ENCODE peak calls at places on chromosomes 1 and 21, in six cellular contexts. One of them, this sample, is unnamed.

GRCh38 chr1:7609311-7609994 is 161.6 kb upstream of the VAMP3 start:
- DNase-seq in aorta: peak
- DNase-seq in heart right ventricle: no peak
- DNase-seq in Caco-2: no peak
- DNase-seq in progenitor cell of endocrine pancreas: no peak
- DNase-seq in GM13976: no peak
- DNase-seq in this sample: no peak

GRCh38 chr1:196088551-196088950 is 519.7 kb downstream of the KCNT2 start:
- DNase-seq in aorta: no peak
- DNase-seq in progenitor cell of endocrine pancreas: no peak
- DNase-seq in Caco-2: no peak
- DNase-seq in heart right ventricle: no peak
- DNase-seq in GM13976: no peak
- DNase-seq in this sample: no peak

GRCh38 chr1:59198565-59198964 is 98.3 kb upstream of the FGGY start:
- DNase-seq in progenitor cell of endocrine pancreas: no peak
- DNase-seq in heart right ventricle: no peak
- DNase-seq in Caco-2: no peak
- DNase-seq in GM13976: no peak
- DNase-seq in aorta: no peak
- DNase-seq in this sample: peak

GRCh38 chr1:25716320-25716719 is 83.7 kb upstream of the SELENON start:
- DNase-seq in progenitor cell of endocrine pancreas: no peak
- DNase-seq in aorta: no peak
- DNase-seq in heart right ventricle: no peak
- DNase-seq in Caco-2: no peak
- DNase-seq in GM13976: no peak
- DNase-seq in this sample: no peak

GRCh38 chr1:79899914-79900313 is 893.4 kb upstream of the ADGRL4 start:
- DNase-seq in Caco-2: no peak
- DNase-seq in heart right ventricle: no peak
- DNase-seq in GM13976: no peak
- DNase-seq in progenitor cell of endocrine pancreas: no peak
- DNase-seq in aorta: no peak
- DNase-seq in this sample: peak

GRCh38 chr1:86507935-86508582 is 38.8 kb upstream of the CLCA4 start:
- DNase-seq in Caco-2: no peak
- DNase-seq in progenitor cell of endocrine pancreas: no peak
- DNase-seq in heart right ventricle: no peak
- DNase-seq in aorta: no peak
- DNase-seq in GM13976: no peak
- DNase-seq in this sample: peak

GRCh38 chr1:183279835-183280234 is 93.8 kb downstream of the LAMC2 start:
- DNase-seq in heart right ventricle: no peak
- DNase-seq in GM13976: no peak
- DNase-seq in aorta: no peak
- DNase-seq in progenitor cell of endocrine pancreas: no peak
- DNase-seq in Caco-2: peak
- DNase-seq in this sample: peak

GRCh38 chr1:55168353-55168752 is 46.8 kb downstream of the USP24 start:
- DNase-seq in GM13976: no peak
- DNase-seq in progenitor cell of endocrine pancreas: no peak
- DNase-seq in aorta: no peak
- DNase-seq in heart right ventricle: no peak
- DNase-seq in Caco-2: no peak
- DNase-seq in this sample: no peak

GRCh38 chr1:228021526-228022030 is 14.8 kb downstream of the WNT3A start:
- DNase-seq in GM13976: peak
- DNase-seq in progenitor cell of endocrine pancreas: no peak
- DNase-seq in Caco-2: peak
- DNase-seq in aorta: peak
- DNase-seq in heart right ventricle: no peak
- DNase-seq in this sample: peak

GRCh38 chr1:52976183-52977035 is 49.3 kb downstream of the SCP2 start:
- DNase-seq in progenitor cell of endocrine pancreas: no peak
- DNase-seq in Caco-2: no peak
- DNase-seq in aorta: no peak
- DNase-seq in heart right ventricle: no peak
- DNase-seq in GM13976: no peak
- DNase-seq in this sample: no peak

GRCh38 chr1:224922404-224923164 is 6.9 kb upstream of the DNAH14 start:
- DNase-seq in heart right ventricle: no peak
- DNase-seq in aorta: no peak
- DNase-seq in progenitor cell of endocrine pancreas: no peak
- DNase-seq in GM13976: peak
- DNase-seq in Caco-2: peak
- DNase-seq in this sample: peak

GRCh38 chr21:40732243-40732642 is 114.7 kb downstream of the DSCAM start:
- DNase-seq in heart right ventricle: no peak
- DNase-seq in aorta: no peak
- DNase-seq in progenitor cell of endocrine pancreas: no peak
- DNase-seq in Caco-2: no peak
- DNase-seq in GM13976: no peak
- DNase-seq in this sample: peak

GRCh38 chr1:30855686-30856259 is 52.8 kb downstream of the SDC3 start:
- DNase-seq in Caco-2: no peak
- DNase-seq in progenitor cell of endocrine pancreas: no peak
- DNase-seq in heart right ventricle: no peak
- DNase-seq in GM13976: no peak
- DNase-seq in aorta: peak
- DNase-seq in this sample: no peak

GRCh38 chr1:248906741-248907661 is 966 bp downstream of the PGBD2 start:
- DNase-seq in progenitor cell of endocrine pancreas: no peak
- DNase-seq in heart right ventricle: no peak
- DNase-seq in GM13976: no peak
- DNase-seq in aorta: no peak
- DNase-seq in Caco-2: peak
- DNase-seq in this sample: peak

GRCh38 chr1:26221094-26221493 is 12.9 kb upstream of the CEP85 start:
- DNase-seq in aorta: peak
- DNase-seq in progenitor cell of endocrine pancreas: no peak
- DNase-seq in Caco-2: no peak
- DNase-seq in heart right ventricle: no peak
- DNase-seq in GM13976: no peak
- DNase-seq in this sample: no peak